ENCODE peak calls at places on chromosomes 13 and 19, in nine cellular contexts. One of them, this sample, is unnamed.
A peak's percentile ranks its signal among the peaks of the same experiment; 100 is the strongest.

GRCh38 chr13:77437267-77437666 is 98.2 kb upstream of the SCEL start:
- DNase-seq in mammary epithelial cell: no peak
- DNase-seq in iris pigment epithelial cell: no peak
- DNase-seq in NCI-H2107: no peak
- DNase-seq in T-helper 17 cell: no peak
- DNase-seq in anterior cingulate cortex: no peak
- DNase-seq in GM12891: no peak
- DNase-seq in HS-5: no peak
- DNase-seq in AG10803: no peak
- DNase-seq in this sample: no peak

GRCh38 chr19:58563034-58563573 is 4.7 kb upstream of the UBE2M start:
- DNase-seq in mammary epithelial cell: peak; percentile 32
- DNase-seq in iris pigment epithelial cell: no peak
- DNase-seq in NCI-H2107: no peak
- DNase-seq in T-helper 17 cell: no peak
- DNase-seq in anterior cingulate cortex: no peak
- DNase-seq in GM12891: no peak
- DNase-seq in HS-5: no peak
- DNase-seq in AG10803: no peak
- DNase-seq in this sample: no peak

GRCh38 chr19:39915848-39916215 is 18.6 kb downstream of the FCGBP start:
- DNase-seq in mammary epithelial cell: no peak
- DNase-seq in iris pigment epithelial cell: no peak
- DNase-seq in NCI-H2107: no peak
- DNase-seq in T-helper 17 cell: no peak
- DNase-seq in anterior cingulate cortex: no peak
- DNase-seq in GM12891: no peak
- DNase-seq in HS-5: no peak
- DNase-seq in AG10803: no peak
- DNase-seq in this sample: no peak

GRCh38 chr13:93003531-93003930 is 223.1 kb upstream of the GPC6 start:
- DNase-seq in mammary epithelial cell: no peak
- DNase-seq in iris pigment epithelial cell: no peak
- DNase-seq in NCI-H2107: no peak
- DNase-seq in T-helper 17 cell: no peak
- DNase-seq in anterior cingulate cortex: no peak
- DNase-seq in GM12891: no peak
- DNase-seq in HS-5: no peak
- DNase-seq in AG10803: no peak
- DNase-seq in this sample: no peak

GRCh38 chr13:51841732-51842131 is 3.2 kb downstream of the TMEM272 start:
- DNase-seq in mammary epithelial cell: no peak
- DNase-seq in iris pigment epithelial cell: no peak
- DNase-seq in NCI-H2107: no peak
- DNase-seq in T-helper 17 cell: no peak
- DNase-seq in anterior cingulate cortex: no peak
- DNase-seq in GM12891: no peak
- DNase-seq in HS-5: no peak
- DNase-seq in AG10803: no peak
- DNase-seq in this sample: no peak

GRCh38 chr13:27381601-27382000 is 42.8 kb upstream of the GTF3A start:
- DNase-seq in mammary epithelial cell: no peak
- DNase-seq in iris pigment epithelial cell: no peak
- DNase-seq in NCI-H2107: no peak
- DNase-seq in T-helper 17 cell: no peak
- DNase-seq in anterior cingulate cortex: no peak
- DNase-seq in GM12891: no peak
- DNase-seq in HS-5: no peak
- DNase-seq in AG10803: no peak
- DNase-seq in this sample: no peak

GRCh38 chr13:55062662-55063061 is 2034.0 kb downstream of the OLFM4 start:
- DNase-seq in mammary epithelial cell: no peak
- DNase-seq in iris pigment epithelial cell: no peak
- DNase-seq in NCI-H2107: no peak
- DNase-seq in T-helper 17 cell: no peak
- DNase-seq in anterior cingulate cortex: no peak
- DNase-seq in GM12891: no peak
- DNase-seq in HS-5: no peak
- DNase-seq in AG10803: no peak
- DNase-seq in this sample: no peak

GRCh38 chr13:36297259-36297599 is 385 bp downstream of the CCDC169 start:
- DNase-seq in mammary epithelial cell: no peak
- DNase-seq in iris pigment epithelial cell: peak; percentile 32
- DNase-seq in NCI-H2107: no peak
- DNase-seq in T-helper 17 cell: no peak
- DNase-seq in anterior cingulate cortex: no peak
- DNase-seq in GM12891: no peak
- DNase-seq in HS-5: no peak
- DNase-seq in AG10803: peak; percentile 32
- DNase-seq in this sample: no peak

GRCh38 chr13:42991892-42992584 is at the start of gene EPSTI1:
- DNase-seq in mammary epithelial cell: peak; percentile 62
- DNase-seq in iris pigment epithelial cell: peak; percentile 89
- DNase-seq in NCI-H2107: no peak
- DNase-seq in T-helper 17 cell: peak; percentile 55
- DNase-seq in anterior cingulate cortex: peak; percentile 5
- DNase-seq in GM12891: peak; percentile 41
- DNase-seq in HS-5: no peak
- DNase-seq in AG10803: peak; percentile 65
- DNase-seq in this sample: no peak

GRCh38 chr19:18002347-18002850 is 5.6 kb upstream of the ARRDC2 start:
- DNase-seq in mammary epithelial cell: no peak
- DNase-seq in iris pigment epithelial cell: no peak
- DNase-seq in NCI-H2107: no peak
- DNase-seq in T-helper 17 cell: no peak
- DNase-seq in anterior cingulate cortex: no peak
- DNase-seq in GM12891: no peak
- DNase-seq in HS-5: no peak
- DNase-seq in AG10803: no peak
- DNase-seq in this sample: no peak

GRCh38 chr19:43595605-43595998 is 332 bp downstream of the IRGQ start:
- DNase-seq in mammary epithelial cell: no peak
- DNase-seq in iris pigment epithelial cell: no peak
- DNase-seq in NCI-H2107: no peak
- DNase-seq in T-helper 17 cell: no peak
- DNase-seq in anterior cingulate cortex: no peak
- DNase-seq in GM12891: no peak
- DNase-seq in HS-5: no peak
- DNase-seq in AG10803: no peak
- DNase-seq in this sample: no peak

GRCh38 chr13:31012285-31013024 is 80.0 kb downstream of the TEX26 start:
- DNase-seq in mammary epithelial cell: no peak
- DNase-seq in iris pigment epithelial cell: peak; percentile 44
- DNase-seq in NCI-H2107: no peak
- DNase-seq in T-helper 17 cell: no peak
- DNase-seq in anterior cingulate cortex: no peak
- DNase-seq in GM12891: peak; percentile 26
- DNase-seq in HS-5: no peak
- DNase-seq in AG10803: peak; percentile 32
- DNase-seq in this sample: peak; percentile 40

GRCh38 chr13:104571161-104571889 is 1505.1 kb upstream of the SLC10A2 start:
- DNase-seq in mammary epithelial cell: peak; percentile 90
- DNase-seq in iris pigment epithelial cell: peak; percentile 88
- DNase-seq in NCI-H2107: no peak
- DNase-seq in T-helper 17 cell: no peak
- DNase-seq in anterior cingulate cortex: peak; percentile 26
- DNase-seq in GM12891: no peak
- DNase-seq in HS-5: peak; percentile 56
- DNase-seq in AG10803: peak; percentile 54
- DNase-seq in this sample: peak; percentile 53

GRCh38 chr13:24875566-24875965 is 111.6 kb downstream of the RNF17 start:
- DNase-seq in mammary epithelial cell: no peak
- DNase-seq in iris pigment epithelial cell: no peak
- DNase-seq in NCI-H2107: no peak
- DNase-seq in T-helper 17 cell: no peak
- DNase-seq in anterior cingulate cortex: no peak
- DNase-seq in GM12891: no peak
- DNase-seq in HS-5: no peak
- DNase-seq in AG10803: no peak
- DNase-seq in this sample: no peak

GRCh38 chr19:9323557-9323918 is 441 bp upstream of the ZNF559 start:
- DNase-seq in mammary epithelial cell: peak; percentile 69
- DNase-seq in iris pigment epithelial cell: peak; percentile 92
- DNase-seq in NCI-H2107: no peak
- DNase-seq in T-helper 17 cell: peak; percentile 17
- DNase-seq in anterior cingulate cortex: peak; percentile 51
- DNase-seq in GM12891: peak; percentile 30
- DNase-seq in HS-5: peak; percentile 39
- DNase-seq in AG10803: peak; percentile 85
- DNase-seq in this sample: peak; percentile 59

GRCh38 chr13:32229443-32229842 is 85.7 kb downstream of the ZAR1L start:
- DNase-seq in mammary epithelial cell: no peak
- DNase-seq in iris pigment epithelial cell: peak; percentile 54
- DNase-seq in NCI-H2107: no peak
- DNase-seq in T-helper 17 cell: no peak
- DNase-seq in anterior cingulate cortex: no peak
- DNase-seq in GM12891: no peak
- DNase-seq in HS-5: no peak
- DNase-seq in AG10803: no peak
- DNase-seq in this sample: no peak

GRCh38 chr13:97005631-97006262 is 11.5 kb upstream of the OXGR1 start:
- DNase-seq in mammary epithelial cell: peak; percentile 42
- DNase-seq in iris pigment epithelial cell: peak; percentile 84
- DNase-seq in NCI-H2107: no peak
- DNase-seq in T-helper 17 cell: no peak
- DNase-seq in anterior cingulate cortex: no peak
- DNase-seq in GM12891: no peak
- DNase-seq in HS-5: no peak
- DNase-seq in AG10803: peak; percentile 67
- DNase-seq in this sample: no peak

GRCh38 chr13:50617134-50617721 is 226.3 kb downstream of the DLEU7 start:
- DNase-seq in mammary epithelial cell: peak; percentile 90
- DNase-seq in iris pigment epithelial cell: peak; percentile 72
- DNase-seq in NCI-H2107: no peak
- DNase-seq in T-helper 17 cell: no peak
- DNase-seq in anterior cingulate cortex: no peak
- DNase-seq in GM12891: no peak
- DNase-seq in HS-5: peak; percentile 59
- DNase-seq in AG10803: peak; percentile 94
- DNase-seq in this sample: peak; percentile 11

GRCh38 chr13:46058268-46058667 is 5.7 kb upstream of the ZC3H13 start:
- DNase-seq in mammary epithelial cell: peak; percentile 11
- DNase-seq in iris pigment epithelial cell: no peak
- DNase-seq in NCI-H2107: no peak
- DNase-seq in T-helper 17 cell: no peak
- DNase-seq in anterior cingulate cortex: no peak
- DNase-seq in GM12891: no peak
- DNase-seq in HS-5: no peak
- DNase-seq in AG10803: no peak
- DNase-seq in this sample: no peak

GRCh38 chr13:96089749-96090239 is at the start of gene HS6ST3:
- DNase-seq in mammary epithelial cell: peak; percentile 14
- DNase-seq in iris pigment epithelial cell: peak; percentile 14
- DNase-seq in NCI-H2107: no peak
- DNase-seq in T-helper 17 cell: no peak
- DNase-seq in anterior cingulate cortex: peak; percentile 63
- DNase-seq in GM12891: peak; percentile 34
- DNase-seq in HS-5: no peak
- DNase-seq in AG10803: peak; percentile 3
- DNase-seq in this sample: no peak

GRCh38 chr13:33069365-33069764 is 53.1 kb downstream of the KL start:
- DNase-seq in mammary epithelial cell: no peak
- DNase-seq in iris pigment epithelial cell: peak; percentile 27
- DNase-seq in NCI-H2107: no peak
- DNase-seq in T-helper 17 cell: no peak
- DNase-seq in anterior cingulate cortex: no peak
- DNase-seq in GM12891: no peak
- DNase-seq in HS-5: no peak
- DNase-seq in AG10803: no peak
- DNase-seq in this sample: no peak

GRCh38 chr13:43405457-43405856 is 381.3 kb downstream of the ENOX1 start:
- DNase-seq in mammary epithelial cell: peak; percentile 81
- DNase-seq in iris pigment epithelial cell: peak; percentile 82
- DNase-seq in NCI-H2107: no peak
- DNase-seq in T-helper 17 cell: no peak
- DNase-seq in anterior cingulate cortex: no peak
- DNase-seq in GM12891: no peak
- DNase-seq in HS-5: no peak
- DNase-seq in AG10803: peak; percentile 63
- DNase-seq in this sample: no peak

GRCh38 chr13:42369071-42369795 is 97.3 kb downstream of the AKAP11 start:
- DNase-seq in mammary epithelial cell: no peak
- DNase-seq in iris pigment epithelial cell: no peak
- DNase-seq in NCI-H2107: no peak
- DNase-seq in T-helper 17 cell: no peak
- DNase-seq in anterior cingulate cortex: no peak
- DNase-seq in GM12891: no peak
- DNase-seq in HS-5: no peak
- DNase-seq in AG10803: no peak
- DNase-seq in this sample: no peak

GRCh38 chr13:35961002-35961401 is 170.2 kb downstream of the DCLK1 start:
- DNase-seq in mammary epithelial cell: no peak
- DNase-seq in iris pigment epithelial cell: peak; percentile 70
- DNase-seq in NCI-H2107: no peak
- DNase-seq in T-helper 17 cell: no peak
- DNase-seq in anterior cingulate cortex: no peak
- DNase-seq in GM12891: no peak
- DNase-seq in HS-5: no peak
- DNase-seq in AG10803: no peak
- DNase-seq in this sample: no peak

GRCh38 chr13:25453966-25454365 is 82.2 kb downstream of the ATP8A2 start:
- DNase-seq in mammary epithelial cell: no peak
- DNase-seq in iris pigment epithelial cell: no peak
- DNase-seq in NCI-H2107: no peak
- DNase-seq in T-helper 17 cell: no peak
- DNase-seq in anterior cingulate cortex: no peak
- DNase-seq in GM12891: no peak
- DNase-seq in HS-5: no peak
- DNase-seq in AG10803: no peak
- DNase-seq in this sample: no peak

GRCh38 chr13:52760078-52760477 is 20.5 kb upstream of the CNMD start:
- DNase-seq in mammary epithelial cell: no peak
- DNase-seq in iris pigment epithelial cell: no peak
- DNase-seq in NCI-H2107: no peak
- DNase-seq in T-helper 17 cell: no peak
- DNase-seq in anterior cingulate cortex: no peak
- DNase-seq in GM12891: no peak
- DNase-seq in HS-5: no peak
- DNase-seq in AG10803: no peak
- DNase-seq in this sample: no peak

GRCh38 chr13:19618925-19619324 is 14.5 kb upstream of the MPHOSPH8 start:
- DNase-seq in mammary epithelial cell: no peak
- DNase-seq in iris pigment epithelial cell: peak; percentile 50
- DNase-seq in NCI-H2107: no peak
- DNase-seq in T-helper 17 cell: no peak
- DNase-seq in anterior cingulate cortex: no peak
- DNase-seq in GM12891: peak; percentile 29
- DNase-seq in HS-5: no peak
- DNase-seq in AG10803: peak; percentile 43
- DNase-seq in this sample: peak; percentile 58

GRCh38 chr19:55594996-55595530 is 4.3 kb downstream of the FIZ1 start:
- DNase-seq in mammary epithelial cell: no peak
- DNase-seq in iris pigment epithelial cell: no peak
- DNase-seq in NCI-H2107: no peak
- DNase-seq in T-helper 17 cell: no peak
- DNase-seq in anterior cingulate cortex: no peak
- DNase-seq in GM12891: no peak
- DNase-seq in HS-5: no peak
- DNase-seq in AG10803: no peak
- DNase-seq in this sample: no peak

GRCh38 chr13:77918391-77919261 is at the start of gene EDNRB:
- DNase-seq in mammary epithelial cell: peak; percentile 45
- DNase-seq in iris pigment epithelial cell: peak; percentile 12
- DNase-seq in NCI-H2107: no peak
- DNase-seq in T-helper 17 cell: no peak
- DNase-seq in anterior cingulate cortex: peak; percentile 6
- DNase-seq in GM12891: no peak
- DNase-seq in HS-5: no peak
- DNase-seq in AG10803: peak; percentile 11
- DNase-seq in this sample: peak; percentile 88

GRCh38 chr13:111512707-111513106 is 192.3 kb downstream of the TEX29 start:
- DNase-seq in mammary epithelial cell: no peak
- DNase-seq in iris pigment epithelial cell: no peak
- DNase-seq in NCI-H2107: no peak
- DNase-seq in T-helper 17 cell: no peak
- DNase-seq in anterior cingulate cortex: no peak
- DNase-seq in GM12891: no peak
- DNase-seq in HS-5: no peak
- DNase-seq in AG10803: no peak
- DNase-seq in this sample: no peak

GRCh38 chr19:10603873-10604459 is 16.9 kb upstream of the AP1M2 start:
- DNase-seq in mammary epithelial cell: peak; percentile 29
- DNase-seq in iris pigment epithelial cell: peak; percentile 69
- DNase-seq in NCI-H2107: no peak
- DNase-seq in T-helper 17 cell: no peak
- DNase-seq in anterior cingulate cortex: no peak
- DNase-seq in GM12891: peak; percentile 30
- DNase-seq in HS-5: no peak
- DNase-seq in AG10803: peak; percentile 34
- DNase-seq in this sample: no peak

This sample was measured in COLO829.